ENCODE peak calls at places on chromosomes 4 and X, in eight cellular contexts. One of them, this sample, is unnamed.

GRCh38 chr4:20297800-20298199 is 46.1 kb downstream of the SLIT2 start:
- DNase-seq in foreskin fibroblast: no peak
- DNase-seq in breast epithelium: no peak
- DNase-seq in AG04450: no peak
- DNase-seq in cardiac fibroblast: no peak
- DNase-seq in astrocyte of the spinal cord: no peak
- DNase-seq in left lung: no peak
- DNase-seq in PC-3: no peak
- DNase-seq in this sample: no peak

GRCh38 chr4:8568068-8568668 is 12.0 kb upstream of the GPR78 start:
- DNase-seq in foreskin fibroblast: no peak
- DNase-seq in breast epithelium: no peak
- DNase-seq in AG04450: no peak
- DNase-seq in cardiac fibroblast: peak
- DNase-seq in astrocyte of the spinal cord: no peak
- DNase-seq in left lung: no peak
- DNase-seq in PC-3: no peak
- DNase-seq in this sample: no peak

GRCh38 chr4:99408346-99408745 is 26.8 kb downstream of the ADH7 start:
- DNase-seq in foreskin fibroblast: no peak
- DNase-seq in breast epithelium: no peak
- DNase-seq in AG04450: no peak
- DNase-seq in cardiac fibroblast: peak
- DNase-seq in astrocyte of the spinal cord: no peak
- DNase-seq in left lung: no peak
- DNase-seq in PC-3: no peak
- DNase-seq in this sample: no peak

GRCh38 chr4:185590982-185591381 is 55.7 kb upstream of the PDLIM3 start:
- DNase-seq in foreskin fibroblast: no peak
- DNase-seq in breast epithelium: no peak
- DNase-seq in AG04450: no peak
- DNase-seq in cardiac fibroblast: no peak
- DNase-seq in astrocyte of the spinal cord: no peak
- DNase-seq in left lung: no peak
- DNase-seq in PC-3: no peak
- DNase-seq in this sample: no peak

GRCh38 chrX:47316276-47317025 is 53.9 kb upstream of the ZNF157 start:
- DNase-seq in foreskin fibroblast: peak
- DNase-seq in breast epithelium: no peak
- DNase-seq in AG04450: no peak
- DNase-seq in cardiac fibroblast: peak
- DNase-seq in astrocyte of the spinal cord: peak
- DNase-seq in left lung: no peak
- DNase-seq in PC-3: no peak
- DNase-seq in this sample: no peak

GRCh38 chr4:30720021-30720655 is at the start of gene PCDH7:
- DNase-seq in foreskin fibroblast: peak
- DNase-seq in breast epithelium: no peak
- DNase-seq in AG04450: no peak
- DNase-seq in cardiac fibroblast: peak
- DNase-seq in astrocyte of the spinal cord: peak
- DNase-seq in left lung: peak
- DNase-seq in PC-3: peak
- DNase-seq in this sample: peak

GRCh38 chrX:74736450-74736849 is 122.0 kb upstream of the RLIM start:
- DNase-seq in foreskin fibroblast: no peak
- DNase-seq in breast epithelium: no peak
- DNase-seq in AG04450: no peak
- DNase-seq in cardiac fibroblast: no peak
- DNase-seq in astrocyte of the spinal cord: no peak
- DNase-seq in left lung: no peak
- DNase-seq in PC-3: no peak
- DNase-seq in this sample: no peak

GRCh38 chrX:134634691-134635090 is 23.6 kb downstream of the PLAC1 start:
- DNase-seq in foreskin fibroblast: peak
- DNase-seq in breast epithelium: no peak
- DNase-seq in AG04450: no peak
- DNase-seq in cardiac fibroblast: peak
- DNase-seq in astrocyte of the spinal cord: peak
- DNase-seq in left lung: no peak
- DNase-seq in PC-3: no peak
- DNase-seq in this sample: no peak

GRCh38 chrX:65596270-65596669 is 61.7 kb upstream of the LAS1L start:
- DNase-seq in foreskin fibroblast: peak
- DNase-seq in breast epithelium: no peak
- DNase-seq in AG04450: no peak
- DNase-seq in cardiac fibroblast: peak
- DNase-seq in astrocyte of the spinal cord: peak
- DNase-seq in left lung: no peak
- DNase-seq in PC-3: peak
- DNase-seq in this sample: peak

GRCh38 chr4:182339246-182339645 is 96.0 kb downstream of the TENM3 start:
- DNase-seq in foreskin fibroblast: no peak
- DNase-seq in breast epithelium: no peak
- DNase-seq in AG04450: no peak
- DNase-seq in cardiac fibroblast: no peak
- DNase-seq in astrocyte of the spinal cord: no peak
- DNase-seq in left lung: no peak
- DNase-seq in PC-3: no peak
- DNase-seq in this sample: peak

GRCh38 chrX:125094901-125095300 is 224.8 kb upstream of the TEX13C start:
- DNase-seq in foreskin fibroblast: no peak
- DNase-seq in breast epithelium: no peak
- DNase-seq in AG04450: no peak
- DNase-seq in cardiac fibroblast: no peak
- DNase-seq in astrocyte of the spinal cord: no peak
- DNase-seq in left lung: no peak
- DNase-seq in PC-3: no peak
- DNase-seq in this sample: no peak

GRCh38 chr4:108512615-108513505 is 107.5 kb upstream of the RPL34 start:
- DNase-seq in foreskin fibroblast: peak
- DNase-seq in breast epithelium: no peak
- DNase-seq in AG04450: peak
- DNase-seq in cardiac fibroblast: peak
- DNase-seq in astrocyte of the spinal cord: peak
- DNase-seq in left lung: peak
- DNase-seq in PC-3: peak
- DNase-seq in this sample: peak

GRCh38 chrX:151604931-151605330 is 41.5 kb downstream of the PASD1 start:
- DNase-seq in foreskin fibroblast: no peak
- DNase-seq in breast epithelium: no peak
- DNase-seq in AG04450: no peak
- DNase-seq in cardiac fibroblast: no peak
- DNase-seq in astrocyte of the spinal cord: no peak
- DNase-seq in left lung: no peak
- DNase-seq in PC-3: no peak
- DNase-seq in this sample: no peak

GRCh38 chr4:129908117-129908516 is 812.2 kb downstream of the C4orf33 start:
- DNase-seq in foreskin fibroblast: no peak
- DNase-seq in breast epithelium: no peak
- DNase-seq in AG04450: no peak
- DNase-seq in cardiac fibroblast: no peak
- DNase-seq in astrocyte of the spinal cord: no peak
- DNase-seq in left lung: no peak
- DNase-seq in PC-3: no peak
- DNase-seq in this sample: no peak

GRCh38 chrX:102548231-102548630 is 31.7 kb upstream of the TMSB15A start:
- DNase-seq in foreskin fibroblast: no peak
- DNase-seq in breast epithelium: no peak
- DNase-seq in AG04450: no peak
- DNase-seq in cardiac fibroblast: no peak
- DNase-seq in astrocyte of the spinal cord: no peak
- DNase-seq in left lung: no peak
- DNase-seq in PC-3: no peak
- DNase-seq in this sample: no peak

GRCh38 chr4:126451237-126451885 is 1136.6 kb downstream of the FAT4 start:
- DNase-seq in foreskin fibroblast: peak
- DNase-seq in breast epithelium: no peak
- DNase-seq in AG04450: peak
- DNase-seq in cardiac fibroblast: no peak
- DNase-seq in astrocyte of the spinal cord: no peak
- DNase-seq in left lung: no peak
- DNase-seq in PC-3: no peak
- DNase-seq in this sample: no peak

GRCh38 chr4:141132689-141133145 is 552 bp downstream of the RNF150 start:
- DNase-seq in foreskin fibroblast: peak
- DNase-seq in breast epithelium: no peak
- DNase-seq in AG04450: no peak
- DNase-seq in cardiac fibroblast: peak
- DNase-seq in astrocyte of the spinal cord: peak
- DNase-seq in left lung: peak
- DNase-seq in PC-3: no peak
- DNase-seq in this sample: no peak

GRCh38 chrX:123920065-123920785 is 41.3 kb upstream of the STAG2 start:
- DNase-seq in foreskin fibroblast: peak
- DNase-seq in breast epithelium: no peak
- DNase-seq in AG04450: peak
- DNase-seq in cardiac fibroblast: peak
- DNase-seq in astrocyte of the spinal cord: peak
- DNase-seq in left lung: no peak
- DNase-seq in PC-3: peak
- DNase-seq in this sample: no peak

GRCh38 chr4:3529363-3529762 is 2.9 kb downstream of the LRPAP1 start:
- DNase-seq in foreskin fibroblast: peak
- DNase-seq in breast epithelium: no peak
- DNase-seq in AG04450: no peak
- DNase-seq in cardiac fibroblast: peak
- DNase-seq in astrocyte of the spinal cord: no peak
- DNase-seq in left lung: peak
- DNase-seq in PC-3: no peak
- DNase-seq in this sample: no peak

DNA sequence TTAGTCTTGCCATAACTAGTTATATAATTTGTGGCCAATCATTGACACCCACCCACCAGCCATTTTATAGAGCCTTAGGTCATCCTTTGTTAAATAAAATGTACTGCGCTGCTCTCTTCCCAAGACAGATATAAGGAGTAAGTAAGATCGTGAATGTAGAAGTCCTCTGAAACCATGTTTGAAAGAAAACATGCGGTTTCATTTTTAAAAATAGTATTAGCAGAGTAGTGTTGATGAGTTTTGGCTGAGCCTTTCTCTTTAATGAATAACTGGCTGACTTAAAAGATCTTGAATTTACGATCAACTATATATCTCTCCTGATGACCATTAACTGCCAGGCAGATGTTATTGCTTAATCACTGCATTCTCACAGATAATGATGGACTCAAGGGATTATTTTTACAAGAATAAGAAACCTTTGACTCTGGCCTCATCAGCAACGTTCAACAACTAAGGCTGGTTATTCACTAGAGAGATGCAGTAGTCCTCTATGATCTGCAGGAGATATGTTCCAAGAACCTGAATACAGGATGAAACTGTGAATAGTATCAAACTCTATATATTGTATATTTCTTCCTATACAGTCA is 81.0 kb downstream of the FAM13A start:
- DNase-seq in foreskin fibroblast: peak
- DNase-seq in breast epithelium: no peak
- DNase-seq in AG04450: no peak
- DNase-seq in cardiac fibroblast: peak
- DNase-seq in astrocyte of the spinal cord: no peak
- DNase-seq in left lung: no peak
- DNase-seq in PC-3: no peak
- DNase-seq in this sample: no peak
- H3K4me3 ChIP-seq in foreskin fibroblast: peak
- H3K4me3 ChIP-seq in breast epithelium: no peak
- H3K4me3 ChIP-seq in AG04450: no peak
- H3K4me3 ChIP-seq in cardiac fibroblast: no peak
- H3K4me3 ChIP-seq in astrocyte of the spinal cord: no peak
- H3K4me3 ChIP-seq in left lung: no peak
- H3K4me3 ChIP-seq in PC-3: no peak
- H3K4me3 ChIP-seq in this sample: no peak

GRCh38 chr4:76187152-76187551 is 26.5 kb downstream of the SCARB2 start:
- DNase-seq in foreskin fibroblast: no peak
- DNase-seq in breast epithelium: no peak
- DNase-seq in AG04450: no peak
- DNase-seq in cardiac fibroblast: no peak
- DNase-seq in astrocyte of the spinal cord: no peak
- DNase-seq in left lung: no peak
- DNase-seq in PC-3: no peak
- DNase-seq in this sample: no peak
- H3K4me3 ChIP-seq in foreskin fibroblast: no peak
- H3K4me3 ChIP-seq in breast epithelium: no peak
- H3K4me3 ChIP-seq in AG04450: no peak
- H3K4me3 ChIP-seq in cardiac fibroblast: no peak
- H3K4me3 ChIP-seq in astrocyte of the spinal cord: no peak
- H3K4me3 ChIP-seq in left lung: no peak
- H3K4me3 ChIP-seq in PC-3: no peak
- H3K4me3 ChIP-seq in this sample: no peak

GRCh38 chr4:138845664-138846063 is 169.9 kb upstream of the NOCT start:
- DNase-seq in foreskin fibroblast: no peak
- DNase-seq in breast epithelium: no peak
- DNase-seq in AG04450: no peak
- DNase-seq in cardiac fibroblast: no peak
- DNase-seq in astrocyte of the spinal cord: no peak
- DNase-seq in left lung: no peak
- DNase-seq in PC-3: no peak
- DNase-seq in this sample: no peak
- H3K4me3 ChIP-seq in foreskin fibroblast: no peak
- H3K4me3 ChIP-seq in breast epithelium: no peak
- H3K4me3 ChIP-seq in AG04450: no peak
- H3K4me3 ChIP-seq in cardiac fibroblast: no peak
- H3K4me3 ChIP-seq in astrocyte of the spinal cord: no peak
- H3K4me3 ChIP-seq in left lung: no peak
- H3K4me3 ChIP-seq in PC-3: no peak
- H3K4me3 ChIP-seq in this sample: no peak

DNA sequence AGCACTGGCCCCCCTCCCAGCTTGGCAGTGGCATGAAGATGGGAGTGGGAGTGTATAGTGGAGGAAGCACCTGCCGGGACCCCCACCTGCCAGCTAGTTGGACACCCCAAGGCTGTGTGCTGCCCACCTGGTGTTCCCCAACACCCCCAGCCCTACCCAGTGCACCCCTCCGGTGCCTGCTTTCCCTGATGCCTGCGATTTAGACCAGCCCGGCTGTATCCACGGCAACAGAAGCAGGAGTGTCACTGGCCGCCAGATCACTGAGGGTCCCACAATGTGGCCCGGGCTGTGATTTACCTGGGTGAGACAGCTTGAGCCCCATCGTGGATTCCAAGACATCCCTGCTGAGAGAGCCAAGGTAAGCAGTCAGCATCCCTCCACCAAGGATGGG is 533 bp downstream of the GPR173 start:
- DNase-seq in foreskin fibroblast: peak
- DNase-seq in breast epithelium: no peak
- DNase-seq in AG04450: no peak
- DNase-seq in cardiac fibroblast: no peak
- DNase-seq in astrocyte of the spinal cord: no peak
- DNase-seq in left lung: no peak
- DNase-seq in PC-3: no peak
- DNase-seq in this sample: no peak
- H3K4me3 ChIP-seq in foreskin fibroblast: peak
- H3K4me3 ChIP-seq in breast epithelium: peak
- H3K4me3 ChIP-seq in AG04450: peak
- H3K4me3 ChIP-seq in cardiac fibroblast: peak
- H3K4me3 ChIP-seq in astrocyte of the spinal cord: peak
- H3K4me3 ChIP-seq in left lung: peak
- H3K4me3 ChIP-seq in PC-3: peak
- H3K4me3 ChIP-seq in this sample: no peak

This sample was measured in small intestine.